ENCODE peak calls at places on chromosomes 13 and 19, in five cellular contexts. Z, B, J, V and P are unnamed samples.

GRCh38 chr19:6278740-6279619 is 795 bp downstream of the MLLT1 start:
- DNase-seq in Z (no peak), B (no peak), J (no peak), V (no peak), P (no peak)

GRCh38 chr19:16605115-16605514 is 22.9 kb downstream of the MED26 start:
- DNase-seq in Z (no peak), B (no peak), J (no peak), V (no peak), P (no peak)

GRCh38 chr19:932647-933552 is 7.1 kb downstream of the ARID3A start:
- DNase-seq in Z (peak; percentile 61), B (peak; percentile 98), J (no peak), V (no peak), P (no peak)

GRCh38 chr13:48478401-48478800 is 54.5 kb downstream of the RCBTB2 start:
- DNase-seq in Z (no peak), B (no peak), J (no peak), V (no peak), P (no peak)

GRCh38 chr13:28609936-28610335 is 49.0 kb upstream of the POMP start:
- DNase-seq in Z (no peak), B (no peak), J (peak; percentile 71), V (no peak), P (no peak)

GRCh38 chr19:19515764-19516519 is at the start of gene NDUFA13:
- DNase-seq in Z (peak; percentile 96), B (peak; percentile 97), J (peak; percentile 97), V (peak; percentile 95), P (peak; percentile 94)

GRCh38 chr13:40776681-40777165 is 5.7 kb upstream of the MRPS31 start:
- DNase-seq in Z (no peak), B (peak; percentile 48), J (peak; percentile 54), V (no peak), P (no peak)

GRCh38 chr19:35194022-35194984 is 34.2 kb downstream of the FAM187B start:
- DNase-seq in Z (peak; percentile 6), B (peak; percentile 27), J (no peak), V (no peak), P (no peak)

GRCh38 chr13:50911051-50911690 is 1.6 kb downstream of the RNASEH2B start:
- DNase-seq in Z (no peak), B (no peak), J (peak; percentile 19), V (no peak), P (no peak)

GRCh38 chr13:24834902-24835510 is 71.0 kb downstream of the RNF17 start:
- DNase-seq in Z (peak; percentile 19), B (no peak), J (no peak), V (no peak), P (no peak)

GRCh38 chr13:66154354-66154753 is 1075.8 kb downstream of the PCDH9 start:
- DNase-seq in Z (no peak), B (no peak), J (no peak), V (no peak), P (no peak)

GRCh38 chr13:95948646-95949045 is 104.6 kb downstream of the UGGT2 start:
- DNase-seq in Z (no peak), B (no peak), J (peak; percentile 29), V (no peak), P (no peak)

GRCh38 chr19:47095707-47096704 is 17.6 kb downstream of the ZC3H4 start:
- DNase-seq in Z (peak; percentile 99), B (no peak), J (peak; percentile 94), V (no peak), P (no peak)

GRCh38 chr19:23286477-23286876 is 36.3 kb upstream of the ZNF724 start:
- DNase-seq in Z (no peak), B (no peak), J (no peak), V (no peak), P (no peak)

GRCh38 chr19:23285948-23286347 is 35.8 kb upstream of the ZNF724 start:
- DNase-seq in Z (no peak), B (no peak), J (no peak), V (no peak), P (no peak)

GRCh38 chr19:23287620-23288019 is 37.4 kb upstream of the ZNF724 start:
- DNase-seq in Z (no peak), B (no peak), J (no peak), V (no peak), P (no peak)

GRCh38 chr19:23281663-23282276 is 31.6 kb upstream of the ZNF724 start:
- DNase-seq in Z (no peak), B (no peak), J (no peak), V (no peak), P (no peak)

DNA sequence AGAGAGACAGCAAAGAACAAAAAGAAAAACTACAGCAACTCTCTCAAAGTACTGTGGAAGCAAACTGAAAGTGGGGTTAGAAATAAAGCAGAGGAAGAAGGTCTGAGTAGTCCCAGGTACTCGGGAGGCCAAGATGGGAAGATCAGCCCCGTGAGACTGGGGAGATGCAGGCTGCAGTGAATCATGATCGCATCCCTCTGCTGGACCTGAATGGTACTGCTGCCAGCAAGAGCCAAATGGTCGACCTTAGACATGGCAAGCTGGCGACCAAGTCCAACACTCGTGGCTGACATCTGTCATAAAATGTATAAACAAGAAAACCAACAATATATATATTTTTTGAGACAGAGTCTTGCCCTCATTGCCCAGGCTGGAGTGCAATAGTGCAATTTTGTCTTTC is 33.7 kb upstream of the ZNF724 start:
- DNase-seq in Z (peak; percentile 53), B (no peak), J (peak; percentile 24), V (no peak), P (peak; percentile 35)
- TF ChIP-seq CTCF in Z (peak; percentile 51), B (peak; percentile 46), J (peak; percentile 34), V (peak; percentile 47), P (no peak)

GRCh38 chr19:3233116-3233515 is 8.7 kb downstream of the CELF5 start:
- DNase-seq in Z (no peak), B (no peak), J (no peak), V (no peak), P (no peak)

GRCh38 chr19:3238066-3238561 is 13.7 kb downstream of the CELF5 start:
- DNase-seq in Z (no peak), B (no peak), J (no peak), V (no peak), P (no peak)

GRCh38 chr19:3233831-3234230 is 9.4 kb downstream of the CELF5 start:
- DNase-seq in Z (no peak), B (no peak), J (no peak), V (no peak), P (no peak)

GRCh38 chr19:3236272-3236671 is 11.8 kb downstream of the CELF5 start:
- DNase-seq in Z (no peak), B (no peak), J (no peak), V (no peak), P (no peak)

DNA sequence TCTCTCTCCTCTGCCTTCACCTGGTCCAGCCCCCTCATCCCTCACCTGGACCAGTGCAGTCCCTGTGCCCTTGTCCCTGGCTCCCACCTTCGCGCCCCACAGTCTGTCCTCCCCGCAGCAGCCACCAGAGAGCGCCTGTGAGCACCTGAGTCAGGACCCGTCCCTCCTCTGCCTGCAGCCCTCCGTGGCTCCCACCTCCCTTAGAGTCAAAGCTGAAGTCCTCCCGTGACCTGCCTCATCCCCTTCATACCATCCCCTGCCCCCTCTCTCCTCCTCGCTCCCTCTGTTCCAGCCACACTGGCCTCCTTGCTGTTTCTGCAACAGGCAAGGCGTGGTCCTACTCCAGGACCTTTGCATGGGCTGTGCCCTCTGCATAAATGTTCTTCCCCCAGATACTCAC is 10.3 kb downstream of the CELF5 start:
- DNase-seq in Z (no peak), B (no peak), J (no peak), V (no peak), P (no peak)
- TF ChIP-seq CTCF in Z (no peak), B (peak; percentile 25), J (peak; percentile 34), V (no peak), P (no peak)

GRCh38 chr13:45621950-45622349 is 6.4 kb upstream of the ERICH6B start:
- DNase-seq in Z (no peak), B (no peak), J (no peak), V (no peak), P (no peak)

GRCh38 chr13:45628094-45628493 is 12.6 kb upstream of the ERICH6B start:
- DNase-seq in Z (no peak), B (no peak), J (no peak), V (no peak), P (no peak)

GRCh38 chr13:45626731-45627374 is 11.3 kb upstream of the ERICH6B start:
- DNase-seq in Z (no peak), B (no peak), J (peak; percentile 42), V (no peak), P (no peak)

GRCh38 chr13:45627656-45628055 is 12.1 kb upstream of the ERICH6B start:
- DNase-seq in Z (no peak), B (no peak), J (no peak), V (no peak), P (no peak)

DNA sequence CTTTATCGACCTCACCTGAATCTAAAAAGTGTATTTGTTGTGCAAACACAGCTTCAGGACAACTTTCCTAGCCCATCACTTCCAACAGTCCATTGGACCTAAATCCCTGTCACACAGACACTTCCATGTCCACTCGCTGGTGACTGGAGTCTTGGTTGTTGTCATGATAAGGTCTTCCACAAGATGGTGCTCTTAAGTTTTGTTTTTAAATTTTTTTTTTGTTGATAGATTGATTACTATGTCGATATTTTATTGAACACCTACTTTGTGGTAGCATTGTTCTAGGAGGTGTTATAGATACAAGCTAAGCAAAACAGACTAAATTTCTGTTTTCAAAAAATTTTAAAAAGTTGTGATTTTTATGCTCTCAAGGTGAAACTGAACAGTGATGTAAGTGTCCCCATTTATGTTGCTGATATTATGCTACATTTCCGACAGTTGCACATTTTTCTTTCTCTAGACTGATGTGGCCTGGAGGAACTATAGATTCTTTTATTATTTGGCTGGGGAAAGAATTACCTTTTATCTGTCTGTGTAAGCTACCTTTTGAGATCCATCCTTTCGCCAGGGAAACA is 8.1 kb upstream of the ERICH6B start:
- DNase-seq in Z (no peak), B (no peak), J (peak; percentile 45), V (no peak), P (no peak)
- TF ChIP-seq CTCF in Z (peak; percentile 34), B (peak; percentile 78), J (peak; percentile 69), V (peak; percentile 56), P (no peak)

GRCh38 chr13:31172535-31172934 is 10.8 kb upstream of the HSPH1 start:
- DNase-seq in Z (no peak), B (no peak), J (peak; percentile 96), V (no peak), P (no peak)

GRCh38 chr13:31179241-31179640 is 17.5 kb upstream of the HSPH1 start:
- DNase-seq in Z (no peak), B (no peak), J (no peak), V (no peak), P (no peak)

GRCh38 chr13:31179754-31180153 is 18.1 kb upstream of the HSPH1 start:
- DNase-seq in Z (no peak), B (no peak), J (no peak), V (no peak), P (no peak)

GRCh38 chr13:31174018-31174417 is 12.3 kb upstream of the HSPH1 start:
- DNase-seq in Z (no peak), B (no peak), J (peak; percentile 38), V (no peak), P (no peak)

DNA sequence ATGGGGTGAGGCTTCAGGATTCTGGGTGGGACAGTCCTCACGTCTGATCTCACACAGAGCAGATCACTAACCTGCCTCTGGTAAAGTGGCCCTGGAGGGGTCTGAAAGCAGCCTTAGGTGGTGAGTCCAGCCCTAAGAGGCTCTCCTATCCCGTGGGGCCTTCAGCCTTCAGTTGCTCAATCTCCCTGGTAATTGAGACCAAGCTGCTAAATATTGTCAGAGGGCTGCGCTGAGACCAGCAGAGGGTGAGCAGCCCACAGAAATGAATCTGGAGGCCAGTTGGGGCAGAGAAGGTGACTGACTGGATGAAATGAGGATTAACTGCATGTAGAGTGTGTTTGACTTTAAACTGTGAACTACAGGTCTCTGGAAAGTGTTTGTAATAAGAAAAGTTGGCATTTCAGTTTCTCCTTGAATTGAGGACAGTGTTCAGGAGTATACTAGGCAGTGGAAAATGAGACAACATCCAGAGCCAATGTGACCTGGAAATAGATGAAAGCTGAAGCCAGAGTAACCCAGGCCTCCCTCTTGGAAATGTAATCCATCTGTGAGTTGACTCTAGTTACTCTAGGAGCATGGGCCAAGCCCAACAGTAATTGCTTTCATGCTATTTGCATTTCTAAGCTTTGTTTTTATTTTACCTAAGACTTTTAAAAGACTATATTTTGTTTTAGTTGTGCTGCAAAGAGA is 14.3 kb upstream of the HSPH1 start:
- DNase-seq in Z (no peak), B (no peak), J (no peak), V (no peak), P (no peak)
- TF ChIP-seq CTCF in Z (no peak), B (no peak), J (no peak), V (no peak), P (no peak)